ENCODE peak calls at places on chromosomes 1 and 21, in nine cellular contexts. M is activated CD8-positive, alpha-beta memory T cell treated with anti-CD3 and anti-CD28 coated beads for 4 hours; V is kidney glomerular epithelial cell; H is EL; Q is suprapubic skin; A is heart right ventricle; T is H9; F is fibroblast of mammary gland; S is AG08396. C is an unnamed sample.

GRCh38 chr1:231778009-231778719 is 151.6 kb downstream of the DISC1 start:
- DNase-seq in M (no peak), V (no peak), H (peak), Q (peak), A (no peak), T (no peak), F (peak), S (peak), C (peak)

GRCh38 chr1:153560771-153561170 is 4.9 kb downstream of the S100A2 start:
- DNase-seq in M (no peak), V (no peak), H (no peak), Q (no peak), A (no peak), T (no peak), F (no peak), S (no peak), C (no peak)

GRCh38 chr1:108190686-108191416 is 9.3 kb downstream of the SLC25A24 start:
- DNase-seq in M (no peak), V (no peak), H (no peak), Q (no peak), A (no peak), T (no peak), F (no peak), S (no peak), C (no peak)

GRCh38 chr1:98288494-98288893 is 367.7 kb upstream of the DPYD start:
- DNase-seq in M (no peak), V (no peak), H (no peak), Q (no peak), A (no peak), T (no peak), F (no peak), S (no peak), C (no peak)

GRCh38 chr1:115210302-115210711 is 121.0 kb upstream of the TSPAN2 start:
- DNase-seq in M (no peak), V (no peak), H (peak), Q (no peak), A (no peak), T (no peak), F (peak), S (no peak), C (no peak)

GRCh38 chr1:12251442-12251841 is 21.6 kb downstream of the VPS13D start:
- DNase-seq in M (no peak), V (no peak), H (no peak), Q (no peak), A (no peak), T (no peak), F (peak), S (peak), C (no peak)

GRCh38 chr21:18384771-18385170 is 18.8 kb downstream of the TMPRSS15 start:
- DNase-seq in M (no peak), V (peak), H (no peak), Q (no peak), A (no peak), T (no peak), F (peak), S (no peak), C (no peak)

GRCh38 chr21:42315296-42315891 is at the start of gene TFF3:
- DNase-seq in M (no peak), V (peak), H (no peak), Q (no peak), A (no peak), T (no peak), F (no peak), S (no peak), C (no peak)

GRCh38 chr1:162561616-162562451 is at the start of gene UAP1:
- DNase-seq in M (peak), V (peak), H (peak), Q (peak), A (no peak), T (peak), F (no peak), S (peak), C (no peak)

GRCh38 chr1:61588736-61589381 is 136.1 kb downstream of the TM2D1 start:
- DNase-seq in M (peak), V (peak), H (peak), Q (no peak), A (peak), T (peak), F (peak), S (peak), C (peak)

GRCh38 chr1:224377676-224378006 is 21.0 kb downstream of the CNIH4 start:
- DNase-seq in M (no peak), V (peak), H (peak), Q (no peak), A (no peak), T (no peak), F (peak), S (peak), C (no peak)

GRCh38 chr1:42427240-42427639 is 28.6 kb downstream of the ZMYND12 start:
- DNase-seq in M (no peak), V (no peak), H (no peak), Q (no peak), A (no peak), T (no peak), F (no peak), S (no peak), C (no peak)

GRCh38 chr21:35674895-35675470 is 385.3 kb downstream of the SETD4 start:
- DNase-seq in M (no peak), V (peak), H (peak), Q (no peak), A (no peak), T (no peak), F (peak), S (no peak), C (no peak)

GRCh38 chr1:202230939-202231645 is 37.5 kb downstream of the LGR6 start:
- DNase-seq in M (no peak), V (no peak), H (no peak), Q (no peak), A (no peak), T (no peak), F (no peak), S (no peak), C (no peak)

GRCh38 chr1:153553691-153554608 is 4.9 kb upstream of the S100A3 start:
- DNase-seq in M (no peak), V (no peak), H (no peak), Q (no peak), A (no peak), T (peak), F (peak), S (no peak), C (no peak)

GRCh38 chr1:198934901-198935301 is 296.1 kb downstream of the PTPRC start:
- DNase-seq in M (peak), V (no peak), H (peak), Q (no peak), A (no peak), T (no peak), F (peak), S (no peak), C (no peak)

GRCh38 chr1:206694151-206694550 is 9.4 kb downstream of the MAPKAPK2 start:
- DNase-seq in M (no peak), V (no peak), H (no peak), Q (no peak), A (no peak), T (no peak), F (no peak), S (no peak), C (no peak)

GRCh38 chr1:162014202-162014601 is 9.5 kb downstream of the OLFML2B start:
- DNase-seq in M (no peak), V (no peak), H (no peak), Q (no peak), A (no peak), T (no peak), F (no peak), S (no peak), C (no peak)

GRCh38 chr1:183945432-183946308 is 91.9 kb downstream of the COLGALT2 start:
- DNase-seq in M (no peak), V (no peak), H (peak), Q (no peak), A (no peak), T (peak), F (no peak), S (no peak), C (no peak)

GRCh38 chr1:206521002-206521585 is 13.8 kb downstream of the RASSF5 start:
- DNase-seq in M (no peak), V (no peak), H (no peak), Q (no peak), A (no peak), T (no peak), F (no peak), S (no peak), C (no peak)

GRCh38 chr1:85220756-85221166 is 19.9 kb upstream of the SYDE2 start:
- DNase-seq in M (no peak), V (no peak), H (no peak), Q (no peak), A (no peak), T (no peak), F (no peak), S (no peak), C (no peak)

GRCh38 chr1:91727763-91728162 is 158.2 kb downstream of the TGFBR3 start:
- DNase-seq in M (no peak), V (no peak), H (no peak), Q (no peak), A (no peak), T (no peak), F (peak), S (no peak), C (no peak)

GRCh38 chr1:53371851-53372250 is 44.0 kb upstream of the LRP8 start:
- DNase-seq in M (no peak), V (no peak), H (no peak), Q (peak), A (no peak), T (peak), F (no peak), S (no peak), C (no peak)

GRCh38 chr1:153402226-153402625 is 11.4 kb upstream of the S100A8 start:
- DNase-seq in M (no peak), V (no peak), H (no peak), Q (no peak), A (no peak), T (peak), F (no peak), S (no peak), C (no peak)

GRCh38 chr1:229704157-229704556 is 78.1 kb downstream of the URB2 start:
- DNase-seq in M (no peak), V (no peak), H (no peak), Q (no peak), A (no peak), T (no peak), F (no peak), S (no peak), C (no peak)

GRCh38 chr1:150237746-150238145 is 1.8 kb upstream of the ANP32E start:
- DNase-seq in M (no peak), V (no peak), H (no peak), Q (no peak), A (no peak), T (no peak), F (no peak), S (no peak), C (no peak)

GRCh38 chr1:227192163-227192562 is 126.1 kb downstream of the CDC42BPA start:
- DNase-seq in M (no peak), V (peak), H (peak), Q (no peak), A (peak), T (peak), F (peak), S (peak), C (no peak)

GRCh38 chr1:36390411-36390810 is 4.7 kb upstream of the STK40 start:
- DNase-seq in M (no peak), V (no peak), H (no peak), Q (no peak), A (no peak), T (no peak), F (no peak), S (no peak), C (no peak)

GRCh38 chr1:32647308-32648134 is 2.8 kb downstream of the ZBTB8OS start:
- DNase-seq in M (no peak), V (no peak), H (no peak), Q (no peak), A (no peak), T (no peak), F (peak), S (no peak), C (no peak)

GRCh38 chr1:68043443-68044090 is 6.9 kb downstream of the DIRAS3 start:
- DNase-seq in M (no peak), V (no peak), H (no peak), Q (no peak), A (no peak), T (no peak), F (no peak), S (no peak), C (no peak)

GRCh38 chr1:5286244-5286643 is 631.8 kb downstream of the AJAP1 start:
- DNase-seq in M (peak), V (no peak), H (no peak), Q (no peak), A (no peak), T (no peak), F (no peak), S (no peak), C (no peak)

GRCh38 chr1:209675567-209676154 is 449 bp downstream of the G0S2 start:
- DNase-seq in M (no peak), V (peak), H (peak), Q (no peak), A (peak), T (peak), F (no peak), S (peak), C (no peak)

GRCh38 chr1:145689922-145690321 is 17.2 kb downstream of the PDZK1 start:
- DNase-seq in M (no peak), V (no peak), H (no peak), Q (no peak), A (no peak), T (no peak), F (no peak), S (no peak), C (no peak)

GRCh38 chr1:21927531-21928237 is 9.4 kb downstream of the HSPG2 start:
- DNase-seq in M (no peak), V (no peak), H (peak), Q (no peak), A (peak), T (no peak), F (peak), S (no peak), C (no peak)

GRCh38 chr1:201275266-201275666 is 8.0 kb upstream of the PKP1 start:
- DNase-seq in M (no peak), V (no peak), H (peak), Q (peak), A (peak), T (no peak), F (peak), S (peak), C (peak)

GRCh38 chr1:244414543-244414942 is 37.2 kb downstream of the ADSS2 start:
- DNase-seq in M (no peak), V (peak), H (peak), Q (no peak), A (no peak), T (no peak), F (peak), S (peak), C (no peak)

GRCh38 chr1:115469703-115470476 is 131.8 kb upstream of the NGF start:
- DNase-seq in M (no peak), V (peak), H (peak), Q (no peak), A (peak), T (peak), F (peak), S (peak), C (peak)